ENCODE peak calls at places on chromosome 13, in five cellular contexts. G is A549, M is HepG2, R is H1, X is GM12878. E is an unnamed sample.

GRCh38 chr13:90732049-90732448 is 615.4 kb upstream of the MIR17HG start:
- DNase-seq in G (no peak), M (peak), R (no peak), X (no peak), E (no peak)

GRCh38 chr13:95176611-95177259 is 124.5 kb downstream of the ABCC4 start:
- DNase-seq in G (no peak), M (no peak), R (no peak), X (no peak), E (no peak)

GRCh38 chr13:43495732-43496131 is 291.0 kb downstream of the ENOX1 start:
- DNase-seq in G (no peak), M (no peak), R (no peak), X (no peak), E (no peak)

GRCh38 chr13:40433577-40433976 is 232.9 kb downstream of the FOXO1 start:
- DNase-seq in G (no peak), M (no peak), R (no peak), X (no peak), E (no peak)

GRCh38 chr13:39895254-39895653 is 239.8 kb downstream of the COG6 start:
- DNase-seq in G (no peak), M (no peak), R (no peak), X (no peak), E (no peak)

GRCh38 chr13:21399741-21400140 is 59.4 kb downstream of the ZDHHC20 start:
- DNase-seq in G (no peak), M (no peak), R (no peak), X (no peak), E (no peak)

GRCh38 chr13:46666727-46667456 is 113.9 kb downstream of the LRCH1 start:
- DNase-seq in G (no peak), M (no peak), R (peak), X (no peak), E (no peak)

GRCh38 chr13:42007844-42008243 is 40.6 kb upstream of the DGKH start:
- DNase-seq in G (no peak), M (no peak), R (no peak), X (no peak), E (no peak)

GRCh38 chr13:112061367-112062046 is 5.4 kb upstream of the SOX1 start:
- DNase-seq in G (no peak), M (no peak), R (no peak), X (no peak), E (no peak)

GRCh38 chr13:43492745-43493144 is 294.0 kb downstream of the ENOX1 start:
- DNase-seq in G (no peak), M (no peak), R (no peak), X (no peak), E (no peak)

GRCh38 chr13:90696656-90697055 is 650.8 kb upstream of the MIR17HG start:
- DNase-seq in G (no peak), M (no peak), R (no peak), X (no peak), E (no peak)

GRCh38 chr13:52164989-52165388 is 5.6 kb upstream of the NEK3 start:
- DNase-seq in G (no peak), M (no peak), R (no peak), X (no peak), E (no peak)

GRCh38 chr13:95067303-95067702 is 233.9 kb downstream of the ABCC4 start:
- DNase-seq in G (no peak), M (no peak), R (no peak), X (no peak), E (no peak)

GRCh38 chr13:19680751-19681150 is 47.3 kb downstream of the MPHOSPH8 start:
- DNase-seq in G (no peak), M (no peak), R (no peak), X (no peak), E (no peak)

GRCh38 chr13:41897126-41897525 is 63.8 kb downstream of the VWA8 start:
- DNase-seq in G (no peak), M (no peak), R (no peak), X (no peak), E (no peak)

GRCh38 chr13:59345316-59345715 is 818.4 kb downstream of the DIAPH3 start:
- DNase-seq in G (no peak), M (no peak), R (no peak), X (no peak), E (no peak)

GRCh38 chr13:32538234-32538620 is 368 bp downstream of the N4BP2L2 start:
- DNase-seq in G (peak), M (peak), R (no peak), X (no peak), E (no peak)

GRCh38 chr13:21616880-21617279 is 12.9 kb upstream of the MICU2 start:
- DNase-seq in G (no peak), M (peak), R (no peak), X (no peak), E (no peak)

GRCh38 chr13:42991892-42992584 is at the start of gene EPSTI1:
- DNase-seq in G (no peak), M (no peak), R (no peak), X (no peak), E (peak)

GRCh38 chr13:85698236-85698635 is 101.0 kb downstream of the SLITRK6 start:
- DNase-seq in G (no peak), M (no peak), R (no peak), X (no peak), E (no peak)

GRCh38 chr13:37905736-37906135 is 36.2 kb upstream of the TRPC4 start:
- DNase-seq in G (no peak), M (no peak), R (no peak), X (no peak), E (no peak)

GRCh38 chr13:46119883-46120614 is 15.2 kb upstream of the CPB2 start:
- DNase-seq in G (peak), M (no peak), R (no peak), X (no peak), E (peak)

GRCh38 chr13:50810998-50811397 is 32.5 kb downstream of the DLEU7 start:
- DNase-seq in G (no peak), M (no peak), R (no peak), X (peak), E (no peak)

GRCh38 chr13:99432637-99433542 is 68.4 kb upstream of the TM9SF2 start:
- DNase-seq in G (peak), M (peak), R (peak), X (peak), E (no peak)

GRCh38 chr13:19185865-19186645 is 4.4 kb upstream of the TUBA3C start:
- DNase-seq in G (no peak), M (no peak), R (no peak), X (no peak), E (no peak)

GRCh38 chr13:112957295-112957677 is 11.7 kb upstream of the MCF2L start:
- DNase-seq in G (no peak), M (no peak), R (no peak), X (no peak), E (no peak)

GRCh38 chr13:43864921-43865320 is 14.6 kb downstream of the CCDC122 start:
- DNase-seq in G (no peak), M (no peak), R (no peak), X (no peak), E (no peak)

GRCh38 chr13:96958286-96958891 is 35.9 kb downstream of the OXGR1 start:
- DNase-seq in G (no peak), M (peak), R (no peak), X (no peak), E (peak)

GRCh38 chr13:47426126-47426849 is 529.4 kb upstream of the HTR2A start:
- DNase-seq in G (no peak), M (no peak), R (no peak), X (no peak), E (no peak)

GRCh38 chr13:99078014-99078771 is 100.3 kb upstream of the DOCK9 start:
- DNase-seq in G (no peak), M (no peak), R (no peak), X (no peak), E (no peak)

GRCh38 chr13:113089693-113090414 is 15.7 kb upstream of the F7 start:
- DNase-seq in G (no peak), M (no peak), R (no peak), X (no peak), E (no peak)

GRCh38 chr13:71252191-71252704 is 614.8 kb downstream of the DACH1 start:
- DNase-seq in G (no peak), M (no peak), R (no peak), X (no peak), E (no peak)

GRCh38 chr13:114110091-114110829 is 22.2 kb downstream of the RASA3 start:
- DNase-seq in G (no peak), M (no peak), R (no peak), X (no peak), E (no peak)

DNA sequence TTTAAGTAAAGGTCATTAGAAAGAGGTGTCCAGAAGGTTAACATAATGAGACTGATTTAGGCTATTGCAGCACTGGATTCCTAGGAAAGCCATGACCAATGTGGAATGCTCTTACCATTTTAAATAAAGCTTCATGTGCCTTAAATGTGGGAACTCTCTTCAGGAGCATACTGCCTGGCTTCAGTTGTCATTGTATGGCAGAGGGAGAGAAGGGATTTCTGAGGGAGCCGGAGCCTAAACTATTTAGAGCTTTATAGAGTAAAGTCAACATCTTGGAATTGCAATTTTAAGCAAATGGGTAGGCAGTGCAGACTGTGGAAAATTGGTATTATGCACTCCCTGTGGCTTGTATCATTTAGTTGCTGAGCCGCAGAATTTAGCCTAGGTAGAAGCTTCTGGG is 2041.4 kb downstream of the PCDH9 start:
- DNase-seq in G (no peak), M (no peak), R (no peak), X (no peak), E (no peak)
- TF ChIP-seq KDM1A in G (no peak), M (no peak), R (no peak), X (no peak), E (no peak)

GRCh38 chr13:44912617-44913016 is 76.7 kb downstream of the NUFIP1 start:
- DNase-seq in G (no peak), M (no peak), R (no peak), X (no peak), E (no peak)
- TF ChIP-seq KDM1A in G (no peak), M (no peak), R (no peak), X (no peak), E (no peak)

DNA sequence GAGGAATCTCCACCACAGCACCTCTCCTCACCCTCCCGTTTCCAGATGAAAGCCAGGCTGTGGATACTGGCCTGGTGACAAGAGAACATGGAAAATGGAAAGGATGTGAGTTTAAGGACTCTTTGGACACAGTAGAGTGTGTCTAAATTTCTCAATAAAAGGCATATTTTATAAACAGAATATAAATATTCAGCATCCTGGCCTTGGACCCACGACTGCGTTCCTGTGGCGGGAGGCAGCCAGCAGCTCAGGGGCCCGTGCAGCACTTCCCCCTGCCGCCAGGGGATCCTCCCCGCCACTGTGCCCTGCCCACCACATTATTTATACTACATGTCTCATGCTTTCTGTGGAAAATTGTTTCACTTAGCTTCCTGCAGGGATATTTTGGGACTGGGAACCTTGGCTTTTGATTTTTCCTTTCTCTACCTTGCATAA is 108.0 kb upstream of the SPATA13 start:
- DNase-seq in G (no peak), M (no peak), R (no peak), X (no peak), E (peak)
- TF ChIP-seq KDM1A in G (no peak), M (no peak), R (no peak), X (no peak), E (no peak)

GRCh38 chr13:34179481-34179880 is 361.5 kb downstream of the RFC3 start:
- DNase-seq in G (no peak), M (no peak), R (no peak), X (no peak), E (no peak)

GRCh38 chr13:34172048-34172447 is 354.1 kb downstream of the RFC3 start:
- DNase-seq in G (no peak), M (no peak), R (no peak), X (no peak), E (no peak)

GRCh38 chr13:34174671-34175145 is 356.8 kb downstream of the RFC3 start:
- DNase-seq in G (no peak), M (no peak), R (no peak), X (no peak), E (no peak)

DNA sequence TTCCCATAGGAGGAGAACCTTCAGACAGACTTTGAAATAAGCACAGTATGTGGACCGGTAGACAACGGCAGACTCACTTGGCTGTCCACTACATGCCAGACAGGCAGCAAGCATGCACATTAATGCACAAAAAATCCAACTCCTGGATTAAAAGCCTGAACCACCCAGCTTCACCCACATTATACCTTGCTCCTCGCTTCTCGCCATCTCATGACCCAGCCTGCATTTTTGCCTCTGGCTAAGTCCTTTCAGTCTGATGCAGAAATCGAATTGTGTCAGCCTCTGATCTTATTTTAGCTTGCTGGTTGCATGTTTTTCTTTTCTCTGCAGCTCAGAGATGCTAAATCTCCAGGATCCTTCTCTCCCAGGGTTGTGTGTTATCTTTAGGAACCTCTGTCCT is 358.7 kb downstream of the RFC3 start:
- DNase-seq in G (no peak), M (no peak), R (no peak), X (no peak), E (no peak)
- TF ChIP-seq KDM1A in G (no peak), M (no peak), R (no peak), X (no peak), E (no peak)

E was measured in K562.